ENCODE peak calls at places on chromosomes 2 and 18, in five cellular contexts. One of them, this sample, is unnamed.

GRCh38 chr2:226792155-226792871 is 7.3 kb downstream of the IRS1 start:
- DNase-seq in mesenchymal stem cell: no peak
- DNase-seq in cardiac muscle cell: no peak
- DNase-seq in adrenal gland: no peak
- DNase-seq in upper lobe of right lung: no peak
- DNase-seq in this sample: no peak

GRCh38 chr2:44674473-44675299 is 266.8 kb upstream of the SIX3 start:
- DNase-seq in mesenchymal stem cell: no peak
- DNase-seq in cardiac muscle cell: no peak
- DNase-seq in adrenal gland: no peak
- DNase-seq in upper lobe of right lung: no peak
- DNase-seq in this sample: no peak

GRCh38 chr2:188151670-188152069 is 140.0 kb upstream of the GULP1 start:
- DNase-seq in mesenchymal stem cell: no peak
- DNase-seq in cardiac muscle cell: no peak
- DNase-seq in adrenal gland: no peak
- DNase-seq in upper lobe of right lung: no peak
- DNase-seq in this sample: no peak

GRCh38 chr2:3169106-3169870 is 208.3 kb downstream of the EIPR1 start:
- DNase-seq in mesenchymal stem cell: peak; percentile 69
- DNase-seq in cardiac muscle cell: peak; percentile 18
- DNase-seq in adrenal gland: no peak
- DNase-seq in upper lobe of right lung: peak; percentile 29
- DNase-seq in this sample: no peak

GRCh38 chr2:236955675-236956618 is 129.7 kb upstream of the COPS8 start:
- DNase-seq in mesenchymal stem cell: peak; percentile 93
- DNase-seq in cardiac muscle cell: no peak
- DNase-seq in adrenal gland: peak; percentile 1
- DNase-seq in upper lobe of right lung: no peak
- DNase-seq in this sample: no peak

GRCh38 chr2:111194835-111195621 is 74.3 kb downstream of the BCL2L11 start:
- DNase-seq in mesenchymal stem cell: no peak
- DNase-seq in cardiac muscle cell: no peak
- DNase-seq in adrenal gland: no peak
- DNase-seq in upper lobe of right lung: no peak
- DNase-seq in this sample: no peak

GRCh38 chr2:8543065-8543411 is 138.8 kb upstream of the ID2 start:
- DNase-seq in mesenchymal stem cell: no peak
- DNase-seq in cardiac muscle cell: no peak
- DNase-seq in adrenal gland: no peak
- DNase-seq in upper lobe of right lung: no peak
- DNase-seq in this sample: no peak

GRCh38 chr2:167509585-167509984 is 621.3 kb downstream of the XIRP2 start:
- DNase-seq in mesenchymal stem cell: peak; percentile 84
- DNase-seq in cardiac muscle cell: peak; percentile 54
- DNase-seq in adrenal gland: no peak
- DNase-seq in upper lobe of right lung: no peak
- DNase-seq in this sample: no peak

GRCh38 chr18:55264108-55264507 is 304.8 kb upstream of the CCDC68 start:
- DNase-seq in mesenchymal stem cell: no peak
- DNase-seq in cardiac muscle cell: peak; percentile 46
- DNase-seq in adrenal gland: peak; percentile 55
- DNase-seq in upper lobe of right lung: no peak
- DNase-seq in this sample: no peak

GRCh38 chr18:39622431-39622830 is 2056.8 kb upstream of the CELF4 start:
- DNase-seq in mesenchymal stem cell: no peak
- DNase-seq in cardiac muscle cell: peak; percentile 49
- DNase-seq in adrenal gland: no peak
- DNase-seq in upper lobe of right lung: no peak
- DNase-seq in this sample: no peak

GRCh38 chr2:185978634-185979405 is 240.2 kb downstream of the FSIP2 start:
- DNase-seq in mesenchymal stem cell: peak; percentile 80
- DNase-seq in cardiac muscle cell: no peak
- DNase-seq in adrenal gland: no peak
- DNase-seq in upper lobe of right lung: no peak
- DNase-seq in this sample: no peak

GRCh38 chr2:71816815-71817214 is 330.8 kb downstream of the CYP26B1 start:
- DNase-seq in mesenchymal stem cell: no peak
- DNase-seq in cardiac muscle cell: peak; percentile 63
- DNase-seq in adrenal gland: no peak
- DNase-seq in upper lobe of right lung: no peak
- DNase-seq in this sample: no peak
- H3K27ac ChIP-seq in mesenchymal stem cell: no peak overlapping the region
- H3K27ac ChIP-seq in cardiac muscle cell: no peak overlapping the region
- H3K27ac ChIP-seq in adrenal gland: no peak overlapping the region
- H3K27ac ChIP-seq in upper lobe of right lung: no peak overlapping the region
- H3K27ac ChIP-seq in this sample: no peak overlapping the region

GRCh38 chr2:69436594-69436936 is 670 bp downstream of the NFU1 start:
- DNase-seq in mesenchymal stem cell: no peak
- DNase-seq in cardiac muscle cell: no peak
- DNase-seq in adrenal gland: no peak
- DNase-seq in upper lobe of right lung: no peak
- DNase-seq in this sample: no peak

GRCh38 chr2:69437751-69438154 is 518 bp upstream of the NFU1 start:
- DNase-seq in mesenchymal stem cell: no peak
- DNase-seq in cardiac muscle cell: no peak
- DNase-seq in adrenal gland: peak; percentile 65
- DNase-seq in upper lobe of right lung: no peak
- DNase-seq in this sample: peak; percentile 56

GRCh38 chr2:69436937-69437750 is at the start of gene NFU1:
- DNase-seq in mesenchymal stem cell: peak; percentile 97
- DNase-seq in cardiac muscle cell: peak; percentile 98
- DNase-seq in adrenal gland: peak; percentile 94
- DNase-seq in upper lobe of right lung: peak; percentile 97
- DNase-seq in this sample: peak; percentile 96

GRCh38 chr2:69434753-69435152 is 2.5 kb downstream of the NFU1 start:
- DNase-seq in mesenchymal stem cell: no peak
- DNase-seq in cardiac muscle cell: no peak
- DNase-seq in adrenal gland: no peak
- DNase-seq in upper lobe of right lung: no peak
- DNase-seq in this sample: no peak

DNA sequence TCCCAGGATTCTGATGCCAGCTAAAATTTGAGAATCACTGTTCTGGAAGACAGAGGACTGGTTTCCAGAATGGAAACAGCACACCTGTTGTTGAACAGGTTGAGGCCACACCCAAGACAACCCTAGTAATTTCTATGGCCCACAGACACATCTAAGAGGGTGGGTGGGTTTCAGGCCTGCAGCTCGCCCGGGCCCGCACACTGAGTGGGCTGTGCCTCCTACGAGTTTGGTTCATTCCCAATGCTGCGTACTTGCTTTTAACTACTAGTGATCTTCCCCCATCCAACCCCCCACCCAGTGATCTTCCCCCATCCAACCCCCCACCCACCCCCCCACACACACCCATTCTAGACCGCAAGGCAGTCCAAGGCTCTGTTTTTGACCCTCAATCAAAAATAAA is 1.3 kb upstream of the NFU1 start:
- DNase-seq in mesenchymal stem cell: no peak
- DNase-seq in cardiac muscle cell: no peak
- DNase-seq in adrenal gland: no peak
- DNase-seq in upper lobe of right lung: no peak
- DNase-seq in this sample: no peak
- H3K27ac ChIP-seq in mesenchymal stem cell: no peak overlapping the region
- H3K27ac ChIP-seq in cardiac muscle cell: no peak overlapping the region
- H3K27ac ChIP-seq in adrenal gland: no peak overlapping the region
- H3K27ac ChIP-seq in upper lobe of right lung: peak overlapping the region; percentile 96
- H3K27ac ChIP-seq in this sample: no peak overlapping the region

GRCh38 chr2:25524507-25524906 is 148.9 kb downstream of the DTNB start:
- DNase-seq in mesenchymal stem cell: no peak
- DNase-seq in cardiac muscle cell: no peak
- DNase-seq in adrenal gland: no peak
- DNase-seq in upper lobe of right lung: no peak
- DNase-seq in this sample: no peak
- H3K27ac ChIP-seq in mesenchymal stem cell: no peak overlapping the region
- H3K27ac ChIP-seq in cardiac muscle cell: no peak overlapping the region
- H3K27ac ChIP-seq in adrenal gland: no peak overlapping the region
- H3K27ac ChIP-seq in upper lobe of right lung: no peak overlapping the region
- H3K27ac ChIP-seq in this sample: no peak overlapping the region

DNA sequence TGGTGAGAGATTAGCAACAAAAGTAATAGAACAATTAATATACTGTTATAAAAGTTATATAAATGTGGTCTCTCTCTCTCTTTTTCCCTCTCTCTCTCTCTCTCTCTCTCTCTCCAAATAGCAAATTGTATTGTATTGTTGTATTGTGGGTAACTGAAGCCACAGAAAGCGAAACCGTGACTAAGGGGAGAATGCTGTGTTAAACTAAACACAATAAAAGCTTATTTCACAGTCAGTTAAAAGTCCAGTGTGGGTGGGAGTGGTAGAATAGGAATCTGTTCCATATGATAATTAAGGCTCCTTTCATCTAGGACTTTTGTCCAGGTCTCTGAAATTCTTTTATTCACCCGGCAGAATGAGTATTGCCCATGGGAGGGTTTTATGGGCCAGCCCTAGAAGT is 398.9 kb downstream of the PLCL1 start:
- DNase-seq in mesenchymal stem cell: no peak
- DNase-seq in cardiac muscle cell: no peak
- DNase-seq in adrenal gland: no peak
- DNase-seq in upper lobe of right lung: no peak
- DNase-seq in this sample: no peak
- H3K27ac ChIP-seq in mesenchymal stem cell: no peak overlapping the region
- H3K27ac ChIP-seq in cardiac muscle cell: no peak overlapping the region
- H3K27ac ChIP-seq in adrenal gland: no peak overlapping the region
- H3K27ac ChIP-seq in upper lobe of right lung: no peak overlapping the region
- H3K27ac ChIP-seq in this sample: peak overlapping the region; percentile 32

This sample was measured in substantia nigra.